ENCODE peak calls at places on chromosome 20, in seven cellular contexts. F, T, K, J, I, W and O are unnamed samples.

GRCh38 chr20:11168026-11168425 is 494.2 kb upstream of the JAG1 start:
- DNase-seq in T (no peak), J (no peak), I (no peak), F (peak), K (no peak), W (no peak), O (no peak)

GRCh38 chr20:13873814-13874213 is 89.0 kb downstream of the NDUFAF5 start:
- DNase-seq in K (no peak), W (peak), F (no peak), J (no peak), I (no peak), T (no peak), O (no peak)

GRCh38 chr20:51100617-51101016 is 77.7 kb upstream of the KCNG1 start:
- DNase-seq in K (no peak), I (no peak), J (no peak), W (no peak), T (no peak), F (no peak), O (no peak)

GRCh38 chr20:48626226-48626937 is 201.4 kb downstream of the PREX1 start:
- DNase-seq in F (no peak), W (no peak), T (no peak), K (no peak), I (no peak), J (no peak), O (no peak)

GRCh38 chr20:43058077-43058476 is 131.6 kb downstream of the PTPRT start:
- DNase-seq in F (no peak), I (no peak), W (no peak), J (no peak), K (no peak), T (no peak), O (no peak)

GRCh38 chr20:12394786-12395185 is 477.1 kb downstream of the BTBD3 start:
- DNase-seq in W (peak), K (no peak), J (no peak), T (no peak), F (peak), I (no peak), O (peak)

GRCh38 chr20:8492182-8492581 is 360.1 kb downstream of the PLCB1 start:
- DNase-seq in I (no peak), T (no peak), W (no peak), K (no peak), J (no peak), F (peak), O (no peak)

GRCh38 chr20:6848041-6848440 is 80.6 kb downstream of the BMP2 start:
- DNase-seq in K (no peak), I (no peak), J (no peak), W (no peak), T (no peak), F (no peak), O (no peak)

GRCh38 chr20:50494428-50494827 is 15.8 kb upstream of the PTPN1 start:
- DNase-seq in T (no peak), F (no peak), W (no peak), I (no peak), J (no peak), K (no peak), O (no peak)

GRCh38 chr20:57071283-57071701 is 195.1 kb downstream of the BMP7 start:
- DNase-seq in J (no peak), F (no peak), W (peak), I (no peak), K (no peak), T (no peak), O (no peak)

GRCh38 chr20:34791289-34792020 is 34.0 kb downstream of the NCOA6 start:
- DNase-seq in T (no peak), K (no peak), F (peak), I (no peak), W (no peak), J (no peak), O (no peak)

GRCh38 chr20:35992713-35993335 is 24.4 kb downstream of the CNBD2 start:
- DNase-seq in W (peak), F (peak), I (peak), J (peak), T (peak), K (peak), O (no peak)

GRCh38 chr20:61665746-61666470 is 399.8 kb downstream of the TAF4 start:
- DNase-seq in K (no peak), J (no peak), T (no peak), F (no peak), W (no peak), I (no peak), O (no peak)

GRCh38 chr20:46592580-46593362 is 42.3 kb upstream of the OCSTAMP start:
- DNase-seq in I (no peak), T (no peak), J (no peak), F (no peak), W (peak), K (no peak), O (no peak)
- TF ChIP-seq CTCF in I (no peak), T (peak), J (no peak), F (no peak), W (peak), K (no peak), O (no peak)

GRCh38 chr20:208937-209566 is 18.0 kb upstream of the DEFB129 start:
- DNase-seq in I (no peak), W (no peak), K (no peak), F (peak), J (peak), T (peak), O (peak)
- TF ChIP-seq CTCF in I (peak), W (peak), K (peak), F (peak), J (peak), T (peak), O (peak)

GRCh38 chr20:33399924-33400323 is 1.4 kb downstream of the CDK5RAP1 start:
- DNase-seq in J (no peak), T (no peak), W (no peak), K (no peak), I (no peak), F (peak), O (no peak)

GRCh38 chr20:33401922-33402369 is 627 bp upstream of the CDK5RAP1 start:
- DNase-seq in K (no peak), W (no peak), J (no peak), I (no peak), T (no peak), F (peak), O (no peak)

GRCh38 chr20:33407251-33407650 is 5.9 kb upstream of the CDK5RAP1 start:
- DNase-seq in W (no peak), K (no peak), J (no peak), I (no peak), T (no peak), F (peak), O (no peak)

GRCh38 chr20:33404281-33404680 is 3.0 kb upstream of the CDK5RAP1 start:
- DNase-seq in T (no peak), I (no peak), F (no peak), W (no peak), J (no peak), K (no peak), O (no peak)

DNA sequence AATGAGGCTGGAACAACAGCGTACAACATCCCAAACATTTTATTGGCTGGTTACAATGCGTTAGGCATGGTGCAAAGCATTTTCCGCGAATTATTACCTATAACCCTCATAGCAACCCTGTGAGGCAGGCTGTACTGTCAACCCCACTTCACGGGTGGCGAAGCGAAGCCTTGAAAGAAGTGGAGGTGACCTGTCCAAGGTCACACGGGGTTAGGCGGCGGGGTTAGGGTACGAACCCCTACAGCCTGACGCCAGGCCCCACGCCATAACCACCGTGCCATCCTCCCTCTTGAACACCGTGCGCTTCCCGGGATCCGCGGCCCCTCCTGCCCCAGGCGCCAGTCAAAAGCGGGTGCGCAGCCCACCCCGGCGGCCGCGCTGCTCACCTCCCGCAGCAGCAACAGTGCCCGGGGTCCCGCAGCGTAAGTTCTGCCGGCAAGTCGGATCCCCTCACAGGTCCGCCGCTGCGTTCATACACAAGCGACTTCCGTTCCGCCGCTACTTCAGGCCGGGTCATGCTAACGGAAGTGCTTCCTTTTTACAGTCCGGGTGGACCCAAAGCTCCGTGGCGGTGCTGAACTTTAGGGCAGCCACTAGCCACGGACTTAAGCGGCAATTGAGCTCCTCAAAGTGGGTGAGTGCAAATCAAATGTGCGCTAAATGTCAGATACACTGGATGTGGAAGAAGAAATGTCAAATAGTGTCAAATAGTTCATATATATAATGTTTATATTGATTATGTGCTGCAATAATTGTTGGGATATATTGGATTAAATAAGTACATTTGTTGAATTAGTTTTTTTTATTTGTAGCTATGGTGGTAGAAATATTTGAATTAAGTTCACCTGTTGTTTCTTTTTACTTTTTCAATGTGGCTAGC is at the start of gene CDK5RAP1:
- DNase-seq in F (peak), T (peak), W (peak), K (peak), I (peak), J (peak), O (peak)
- TF ChIP-seq CTCF in F (no peak), T (no peak), W (no peak), K (no peak), I (no peak), J (no peak), O (no peak)

GRCh38 chr20:37650661-37651060 is 43.2 kb upstream of the CTNNBL1 start:
- DNase-seq in T (no peak), J (no peak), K (no peak), W (no peak), F (no peak), I (no peak), O (no peak)

GRCh38 chr20:37649635-37650244 is 44.1 kb upstream of the CTNNBL1 start:
- DNase-seq in J (no peak), K (no peak), I (no peak), W (no peak), T (no peak), F (no peak), O (no peak)

GRCh38 chr20:37647946-37648345 is 45.9 kb upstream of the CTNNBL1 start:
- DNase-seq in J (no peak), I (no peak), W (no peak), T (no peak), K (no peak), F (no peak), O (no peak)

GRCh38 chr20:37649017-37649416 is 44.8 kb upstream of the CTNNBL1 start:
- DNase-seq in K (no peak), J (no peak), F (peak), W (no peak), I (no peak), T (no peak), O (no peak)

DNA sequence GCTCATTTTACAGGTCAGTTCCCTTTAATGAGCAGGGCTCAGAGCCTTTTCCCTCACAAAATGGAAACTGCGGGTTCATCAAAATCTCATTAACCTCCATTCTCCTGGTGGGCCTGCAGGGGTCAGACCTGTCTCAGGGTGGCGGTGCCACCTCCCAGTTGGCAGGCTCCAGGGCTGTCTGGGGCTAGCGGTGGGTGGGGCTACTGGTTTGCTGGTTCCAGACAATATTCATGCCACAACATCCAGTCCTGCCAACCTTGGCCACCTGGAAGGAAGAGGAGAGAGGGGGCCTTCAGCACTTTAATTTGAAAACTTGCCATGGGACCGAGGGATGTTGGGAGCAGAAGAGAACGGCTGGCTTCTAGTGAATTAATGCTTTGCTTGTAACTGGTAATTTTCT is 41.9 kb upstream of the CTNNBL1 start:
- DNase-seq in F (peak), I (no peak), K (no peak), W (peak), T (no peak), J (peak), O (no peak)
- TF ChIP-seq CTCF in F (peak), I (peak), K (no peak), W (peak), T (peak), J (peak), O (peak)